ENCODE peak calls at places on chromosomes 5 and 9, in six cellular contexts. P is epithelial cell of esophagus, E is HFF-Myc, M is fibroblast of pulmonary artery, V is cardiac muscle cell, F is neural progenitor cell. I is an unnamed sample.

GRCh38 chr9:99895510-99895909 is 10.9 kb upstream of the STX17 start:
- DNase-seq in M (no peak), E (no peak), F (no peak), P (no peak), V (no peak), I (no peak)

GRCh38 chr9:97562542-97562941 is 61.1 kb downstream of the TMOD1 start:
- DNase-seq in P (no peak), M (no peak), F (no peak), E (no peak), V (no peak), I (no peak)

GRCh38 chr5:83474986-83475385 is 3.4 kb downstream of the VCAN start:
- DNase-seq in E (no peak), M (no peak), V (no peak), P (peak; percentile 26), F (peak; percentile 40), I (no peak)

GRCh38 chr9:98455957-98456621 is 200.6 kb upstream of the TBC1D2 start:
- DNase-seq in V (peak; percentile 59), P (peak; percentile 90), M (peak; percentile 61), E (no peak), F (no peak), I (no peak)

GRCh38 chr9:78130004-78130403 is 98.4 kb upstream of the GNAQ start:
- DNase-seq in P (peak; percentile 66), V (peak; percentile 50), E (no peak), F (peak; percentile 56), M (peak; percentile 63), I (peak; percentile 31)

GRCh38 chr9:122095010-122095767 is 2.1 kb upstream of the TTLL11 start:
- DNase-seq in V (peak; percentile 77), E (peak; percentile 54), M (peak; percentile 79), P (peak; percentile 69), F (peak; percentile 75), I (peak; percentile 20)

GRCh38 chr9:125747765-125748510 is 765 bp downstream of the PBX3 start:
- DNase-seq in P (peak; percentile 30), V (peak; percentile 40), E (no peak), M (no peak), F (peak; percentile 67), I (no peak)

GRCh38 chr5:12019306-12019705 is 115.1 kb upstream of the CTNND2 start:
- DNase-seq in F (no peak), M (no peak), P (no peak), V (no peak), E (no peak), I (no peak)

GRCh38 chr5:135426102-135427082 is 20.8 kb downstream of the DCANP1 start:
- DNase-seq in P (peak; percentile 68), F (peak; percentile 58), E (peak; percentile 39), V (peak; percentile 65), M (peak; percentile 67), I (no peak)

GRCh38 chr5:17021363-17021932 is 85.4 kb upstream of the MYO10 start:
- DNase-seq in M (no peak), F (peak; percentile 25), E (no peak), V (no peak), P (peak; percentile 18), I (no peak)

GRCh38 chr9:104743377-104743985 is 4.0 kb upstream of the NIPSNAP3A start:
- DNase-seq in E (peak; percentile 44), M (peak; percentile 86), P (peak; percentile 78), F (peak; percentile 54), V (peak; percentile 81), I (peak; percentile 27)

GRCh38 chr9:68779558-68780376 is 74.7 kb downstream of the PIP5K1B start:
- DNase-seq in V (peak; percentile 97), P (peak; percentile 93), F (peak; percentile 97), E (peak; percentile 70), M (peak; percentile 95), I (peak; percentile 81)
- TF ChIP-seq CTCF in V (peak; percentile 32), P (no peak), F (peak; percentile 42), E (peak; percentile 19), M (no peak), I (no peak)

DNA sequence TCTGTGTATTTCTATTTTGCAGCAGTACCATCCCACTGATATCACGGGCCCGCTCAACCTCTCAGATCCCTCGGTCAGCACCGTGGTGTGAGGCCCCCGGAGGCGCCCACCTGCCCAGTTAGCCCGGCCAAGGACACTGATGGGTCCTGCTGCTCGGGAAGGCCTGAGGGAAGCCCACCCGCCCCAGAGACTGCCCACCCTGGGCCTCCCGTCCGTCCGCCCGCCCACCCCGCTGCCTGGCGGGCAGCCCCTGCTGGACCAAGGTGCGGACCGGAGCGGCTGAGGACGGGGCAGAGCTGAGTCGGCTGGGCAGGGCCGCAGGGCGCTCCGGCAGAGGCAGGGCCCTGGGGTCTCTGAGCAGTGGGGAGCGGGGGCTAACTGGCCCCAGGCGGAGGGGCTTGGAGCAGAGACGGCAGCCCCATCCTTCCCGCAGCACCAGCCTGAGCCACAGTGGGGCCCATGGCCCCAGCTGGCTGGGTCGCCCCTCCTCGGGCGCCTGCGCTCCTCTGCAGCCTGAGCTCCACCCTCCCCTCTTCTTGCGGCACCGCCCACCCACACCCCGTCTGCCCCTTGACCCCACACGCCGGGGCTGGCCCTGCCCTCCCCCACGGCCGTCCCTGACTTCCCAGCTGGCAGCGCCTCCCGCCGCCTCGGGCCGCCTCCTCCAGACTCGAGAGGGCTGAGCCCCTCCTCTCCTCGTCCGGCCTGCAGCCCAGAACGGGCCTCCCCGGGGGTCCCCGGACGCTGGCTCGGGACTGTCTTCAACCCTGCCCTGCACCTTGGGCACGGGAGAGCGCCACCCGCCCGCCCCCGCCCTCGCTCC is 1.9 kb downstream of the LRRC26 start:
- DNase-seq in M (no peak), F (peak; percentile 73), V (no peak), E (no peak), P (no peak), I (no peak)
- H3K4me3 ChIP-seq in M (no peak overlapping the region), F (peak overlapping the region; percentile 52), V (peak overlapping the region; percentile 28), E (no peak overlapping the region), P (no peak overlapping the region), I (no peak overlapping the region)

GRCh38 chr9:130347931-130348330 is 82.4 kb downstream of the HMCN2 start:
- DNase-seq in P (no peak), V (no peak), F (peak; percentile 51), M (no peak), E (no peak), I (no peak)
- TF ChIP-seq CTCF in P (no peak), V (no peak), F (peak; percentile 8), M (no peak), E (no peak), I (peak; percentile 5)

GRCh38 chr5:15500326-15500958 is 462 bp downstream of the FBXL7 start:
- DNase-seq in P (peak; percentile 31), V (peak; percentile 55), E (no peak), F (peak; percentile 68), M (peak; percentile 48), I (no peak)
- H3K4me3 ChIP-seq in P (peak overlapping the region; percentile 54), V (peak overlapping the region; percentile 92), E (peak overlapping the region; percentile 79), F (peak overlapping the region; percentile 77), M (peak overlapping the region; percentile 84), I (peak overlapping the region; percentile 83)

I was measured in retinal pigment epithelial cell.